ENCODE peak calls at places on chromosomes 3 and 15, in seven cellular contexts. One of them, this sample, is unnamed.
A peak's percentile ranks its signal among the peaks of the same experiment; 100 is the strongest.

GRCh38 chr3:53264718-53265117 is 8.9 kb upstream of the TKT start:
- DNase-seq in neural progenitor cell: no peak
- DNase-seq in OCI-LY7: no peak
- DNase-seq in hepatocyte: no peak
- DNase-seq in fibroblast of lung: no peak
- DNase-seq in DND-41: no peak
- DNase-seq in neuronal stem cell: no peak
- DNase-seq in this sample: no peak

GRCh38 chr3:190044142-190044541 is 76.6 kb downstream of the P3H2 start:
- DNase-seq in neural progenitor cell: no peak
- DNase-seq in OCI-LY7: no peak
- DNase-seq in hepatocyte: no peak
- DNase-seq in fibroblast of lung: peak; percentile 32
- DNase-seq in DND-41: no peak
- DNase-seq in neuronal stem cell: no peak
- DNase-seq in this sample: no peak

GRCh38 chr3:15313461-15313860 is 18.9 kb downstream of the SH3BP5 start:
- DNase-seq in neural progenitor cell: no peak
- DNase-seq in OCI-LY7: no peak
- DNase-seq in hepatocyte: no peak
- DNase-seq in fibroblast of lung: no peak
- DNase-seq in DND-41: peak; percentile 63
- DNase-seq in neuronal stem cell: no peak
- DNase-seq in this sample: no peak

GRCh38 chr3:99659032-99659431 is 20.6 kb downstream of the COL8A1 start:
- DNase-seq in neural progenitor cell: no peak
- DNase-seq in OCI-LY7: no peak
- DNase-seq in hepatocyte: peak; percentile 16
- DNase-seq in fibroblast of lung: peak; percentile 99
- DNase-seq in DND-41: no peak
- DNase-seq in neuronal stem cell: no peak
- DNase-seq in this sample: no peak

GRCh38 chr3:61929631-61930030 is 368.3 kb downstream of the PTPRG start:
- DNase-seq in neural progenitor cell: no peak
- DNase-seq in OCI-LY7: no peak
- DNase-seq in hepatocyte: no peak
- DNase-seq in fibroblast of lung: no peak
- DNase-seq in DND-41: no peak
- DNase-seq in neuronal stem cell: no peak
- DNase-seq in this sample: no peak

GRCh38 chr15:61227269-61228024 is 1.7 kb downstream of the RORA start:
- DNase-seq in neural progenitor cell: peak; percentile 55
- DNase-seq in OCI-LY7: no peak
- DNase-seq in hepatocyte: peak; percentile 35
- DNase-seq in fibroblast of lung: peak; percentile 52
- DNase-seq in DND-41: no peak
- DNase-seq in neuronal stem cell: peak; percentile 9
- DNase-seq in this sample: peak; percentile 33

GRCh38 chr3:186520957-186521842 is 23.0 kb downstream of the CRYGS start:
- DNase-seq in neural progenitor cell: no peak
- DNase-seq in OCI-LY7: peak; percentile 80
- DNase-seq in hepatocyte: no peak
- DNase-seq in fibroblast of lung: no peak
- DNase-seq in DND-41: no peak
- DNase-seq in neuronal stem cell: no peak
- DNase-seq in this sample: no peak

GRCh38 chr3:15636028-15636709 is 34.6 kb downstream of the BTD start:
- DNase-seq in neural progenitor cell: no peak
- DNase-seq in OCI-LY7: peak; percentile 10
- DNase-seq in hepatocyte: no peak
- DNase-seq in fibroblast of lung: peak; percentile 89
- DNase-seq in DND-41: peak; percentile 64
- DNase-seq in neuronal stem cell: no peak
- DNase-seq in this sample: no peak

GRCh38 chr15:38578626-38579025 is 14.0 kb upstream of the RASGRP1 start:
- DNase-seq in neural progenitor cell: no peak
- DNase-seq in OCI-LY7: no peak
- DNase-seq in hepatocyte: no peak
- DNase-seq in fibroblast of lung: no peak
- DNase-seq in DND-41: no peak
- DNase-seq in neuronal stem cell: no peak
- DNase-seq in this sample: no peak

GRCh38 chr3:42846682-42847522 is 28.8 kb downstream of the CYP8B1 start:
- DNase-seq in neural progenitor cell: no peak
- DNase-seq in OCI-LY7: peak; percentile 22
- DNase-seq in hepatocyte: no peak
- DNase-seq in fibroblast of lung: no peak
- DNase-seq in DND-41: no peak
- DNase-seq in neuronal stem cell: no peak
- DNase-seq in this sample: no peak

GRCh38 chr15:70956196-70956595 is 63.6 kb downstream of the LRRC49 start:
- DNase-seq in neural progenitor cell: no peak
- DNase-seq in OCI-LY7: no peak
- DNase-seq in hepatocyte: no peak
- DNase-seq in fibroblast of lung: peak; percentile 45
- DNase-seq in DND-41: no peak
- DNase-seq in neuronal stem cell: no peak
- DNase-seq in this sample: no peak

GRCh38 chr3:180420804-180421203 is 181.2 kb upstream of the TTC14 start:
- DNase-seq in neural progenitor cell: no peak
- DNase-seq in OCI-LY7: no peak
- DNase-seq in hepatocyte: no peak
- DNase-seq in fibroblast of lung: peak; percentile 19
- DNase-seq in DND-41: no peak
- DNase-seq in neuronal stem cell: no peak
- DNase-seq in this sample: no peak

GRCh38 chr15:57235865-57236264 is 140.4 kb upstream of the CGNL1 start:
- DNase-seq in neural progenitor cell: peak; percentile 48
- DNase-seq in OCI-LY7: no peak
- DNase-seq in hepatocyte: peak; percentile 55
- DNase-seq in fibroblast of lung: peak; percentile 88
- DNase-seq in DND-41: no peak
- DNase-seq in neuronal stem cell: peak; percentile 56
- DNase-seq in this sample: no peak

GRCh38 chr3:126464494-126464893 is 11.2 kb downstream of the ZXDC start:
- DNase-seq in neural progenitor cell: no peak
- DNase-seq in OCI-LY7: no peak
- DNase-seq in hepatocyte: no peak
- DNase-seq in fibroblast of lung: no peak
- DNase-seq in DND-41: no peak
- DNase-seq in neuronal stem cell: no peak
- DNase-seq in this sample: no peak

GRCh38 chr3:47399016-47399415 is 18.2 kb downstream of the PTPN23 start:
- DNase-seq in neural progenitor cell: no peak
- DNase-seq in OCI-LY7: no peak
- DNase-seq in hepatocyte: no peak
- DNase-seq in fibroblast of lung: no peak
- DNase-seq in DND-41: no peak
- DNase-seq in neuronal stem cell: no peak
- DNase-seq in this sample: no peak

GRCh38 chr3:97680696-97681095 is 83.9 kb upstream of the ARL6 start:
- DNase-seq in neural progenitor cell: no peak
- DNase-seq in OCI-LY7: no peak
- DNase-seq in hepatocyte: no peak
- DNase-seq in fibroblast of lung: no peak
- DNase-seq in DND-41: no peak
- DNase-seq in neuronal stem cell: no peak
- DNase-seq in this sample: no peak

GRCh38 chr3:120145498-120146285 is 51.4 kb upstream of the GSK3B start:
- DNase-seq in neural progenitor cell: no peak
- DNase-seq in OCI-LY7: no peak
- DNase-seq in hepatocyte: peak; percentile 35
- DNase-seq in fibroblast of lung: peak; percentile 28
- DNase-seq in DND-41: no peak
- DNase-seq in neuronal stem cell: no peak
- DNase-seq in this sample: no peak

GRCh38 chr3:32544894-32545293 is 25.8 kb downstream of the DYNC1LI1 start:
- DNase-seq in neural progenitor cell: no peak
- DNase-seq in OCI-LY7: no peak
- DNase-seq in hepatocyte: no peak
- DNase-seq in fibroblast of lung: peak; percentile 26
- DNase-seq in DND-41: no peak
- DNase-seq in neuronal stem cell: no peak
- DNase-seq in this sample: no peak

GRCh38 chr15:45641374-45641778 is 6.5 kb downstream of the SQOR start:
- DNase-seq in neural progenitor cell: no peak
- DNase-seq in OCI-LY7: no peak
- DNase-seq in hepatocyte: peak; percentile 82
- DNase-seq in fibroblast of lung: peak; percentile 94
- DNase-seq in DND-41: no peak
- DNase-seq in neuronal stem cell: no peak
- DNase-seq in this sample: no peak

GRCh38 chr3:72739521-72740466 is 108.5 kb downstream of the SHQ1 start:
- DNase-seq in neural progenitor cell: no peak
- DNase-seq in OCI-LY7: no peak
- DNase-seq in hepatocyte: no peak
- DNase-seq in fibroblast of lung: no peak
- DNase-seq in DND-41: no peak
- DNase-seq in neuronal stem cell: no peak
- DNase-seq in this sample: no peak

GRCh38 chr3:152276688-152277087 is 8.0 kb downstream of the MBNL1 start:
- DNase-seq in neural progenitor cell: no peak
- DNase-seq in OCI-LY7: no peak
- DNase-seq in hepatocyte: no peak
- DNase-seq in fibroblast of lung: no peak
- DNase-seq in DND-41: no peak
- DNase-seq in neuronal stem cell: no peak
- DNase-seq in this sample: no peak
- H3K4me1 ChIP-seq in neural progenitor cell: peaks cover 11% of the 10 kb centered on the region
- H3K4me1 ChIP-seq in OCI-LY7: peaks cover 92% of the 10 kb centered on the region
- H3K4me1 ChIP-seq in hepatocyte: peaks cover 24% of the 10 kb centered on the region
- H3K4me1 ChIP-seq in fibroblast of lung: peaks cover 10% of the 10 kb centered on the region
- H3K4me1 ChIP-seq in DND-41: peaks cover 94% of the 10 kb centered on the region
- H3K4me1 ChIP-seq in neuronal stem cell: peaks cover 4% of the 10 kb centered on the region
- H3K4me1 ChIP-seq in this sample: peaks cover 2% of the 10 kb centered on the region

GRCh38 chr3:135991621-135992020 is 26.1 kb downstream of the PPP2R3A start:
- DNase-seq in neural progenitor cell: no peak
- DNase-seq in OCI-LY7: no peak
- DNase-seq in hepatocyte: no peak
- DNase-seq in fibroblast of lung: no peak
- DNase-seq in DND-41: no peak
- DNase-seq in neuronal stem cell: no peak
- DNase-seq in this sample: no peak
- H2AFZ ChIP-seq in neural progenitor cell: no peak overlapping the region
- H2AFZ ChIP-seq in OCI-LY7: no peak overlapping the region
- H2AFZ ChIP-seq in hepatocyte: no peak overlapping the region
- H2AFZ ChIP-seq in fibroblast of lung: no peak overlapping the region
- H2AFZ ChIP-seq in DND-41: no peak overlapping the region
- H2AFZ ChIP-seq in neuronal stem cell: no peak overlapping the region
- H2AFZ ChIP-seq in this sample: no peak overlapping the region

DNA sequence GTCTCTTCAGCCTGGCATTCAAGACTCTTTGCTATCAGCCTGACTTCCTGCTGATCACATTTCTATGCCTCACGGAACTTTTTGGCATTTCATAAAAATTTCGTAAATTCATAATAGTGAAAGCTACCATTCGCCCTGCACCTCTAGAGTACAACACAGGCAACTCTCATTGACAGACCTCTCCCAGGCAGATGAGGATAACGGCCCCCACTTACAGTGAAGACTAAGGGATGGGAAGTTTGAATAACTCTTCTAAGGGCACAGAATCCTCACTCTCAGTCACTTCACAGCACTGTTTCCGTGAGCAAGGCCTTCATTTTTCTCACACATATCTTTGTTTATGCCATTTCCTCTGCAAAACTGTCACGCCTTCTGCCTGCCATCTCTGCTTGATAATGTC is 224.2 kb upstream of the HES1 start:
- DNase-seq in neural progenitor cell: no peak
- DNase-seq in OCI-LY7: no peak
- DNase-seq in hepatocyte: no peak
- DNase-seq in fibroblast of lung: no peak
- DNase-seq in DND-41: no peak
- DNase-seq in neuronal stem cell: no peak
- DNase-seq in this sample: no peak
- H3K27ac ChIP-seq in neural progenitor cell: no peak overlapping the region
- H3K27ac ChIP-seq in OCI-LY7: no peak overlapping the region
- H3K27ac ChIP-seq in hepatocyte: peak overlapping the region; percentile 74
- H3K27ac ChIP-seq in fibroblast of lung: no peak overlapping the region
- H3K27ac ChIP-seq in DND-41: no peak overlapping the region
- H3K27ac ChIP-seq in neuronal stem cell: no peak overlapping the region
- H3K27ac ChIP-seq in this sample: no peak overlapping the region

GRCh38 chr3:35685153-35685552 is 45.8 kb downstream of the ARPP21 start:
- DNase-seq in neural progenitor cell: no peak
- DNase-seq in OCI-LY7: no peak
- DNase-seq in hepatocyte: no peak
- DNase-seq in fibroblast of lung: no peak
- DNase-seq in DND-41: no peak
- DNase-seq in neuronal stem cell: no peak
- DNase-seq in this sample: no peak
- H3K4me1 ChIP-seq in neural progenitor cell: no peaks in the 10 kb centered on the region
- H3K4me1 ChIP-seq in OCI-LY7: peaks cover 37% of the 10 kb centered on the region
- H3K4me1 ChIP-seq in hepatocyte: no peaks in the 10 kb centered on the region
- H3K4me1 ChIP-seq in fibroblast of lung: no peaks in the 10 kb centered on the region
- H3K4me1 ChIP-seq in DND-41: peaks cover 2% of the 10 kb centered on the region
- H3K4me1 ChIP-seq in neuronal stem cell: peaks cover 3% of the 10 kb centered on the region
- H3K4me1 ChIP-seq in this sample: no peaks in the 10 kb centered on the region

GRCh38 chr3:107106316-107106715 is 270.9 kb upstream of the CCDC54 start:
- DNase-seq in neural progenitor cell: no peak
- DNase-seq in OCI-LY7: no peak
- DNase-seq in hepatocyte: no peak
- DNase-seq in fibroblast of lung: peak; percentile 34
- DNase-seq in DND-41: no peak
- DNase-seq in neuronal stem cell: no peak
- DNase-seq in this sample: no peak

GRCh38 chr3:107100573-107100972 is 276.7 kb upstream of the CCDC54 start:
- DNase-seq in neural progenitor cell: no peak
- DNase-seq in OCI-LY7: no peak
- DNase-seq in hepatocyte: no peak
- DNase-seq in fibroblast of lung: no peak
- DNase-seq in DND-41: no peak
- DNase-seq in neuronal stem cell: no peak
- DNase-seq in this sample: no peak

GRCh38 chr3:107106907-107107306 is 270.3 kb upstream of the CCDC54 start:
- DNase-seq in neural progenitor cell: no peak
- DNase-seq in OCI-LY7: no peak
- DNase-seq in hepatocyte: no peak
- DNase-seq in fibroblast of lung: no peak
- DNase-seq in DND-41: no peak
- DNase-seq in neuronal stem cell: no peak
- DNase-seq in this sample: no peak

DNA sequence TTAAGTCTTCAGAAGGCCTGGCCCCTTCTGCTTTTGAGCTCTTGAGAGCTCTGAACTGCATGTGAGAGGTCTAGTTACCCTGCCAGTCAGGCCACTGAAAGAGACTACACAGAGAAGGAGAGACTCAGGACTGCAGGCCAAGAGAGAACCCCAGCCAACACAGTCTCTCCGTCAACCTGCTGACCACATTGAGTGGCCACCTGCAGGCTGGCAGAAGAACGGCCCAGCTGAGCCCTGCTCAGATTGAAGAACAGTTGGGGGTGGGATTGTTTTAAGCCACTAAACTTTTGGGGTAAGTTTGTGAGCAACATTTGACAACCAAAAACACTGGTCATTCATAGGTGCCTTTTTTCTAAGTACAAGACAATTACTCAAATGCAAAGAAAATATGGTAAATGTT is 273.5 kb upstream of the CCDC54 start:
- DNase-seq in neural progenitor cell: no peak
- DNase-seq in OCI-LY7: no peak
- DNase-seq in hepatocyte: no peak
- DNase-seq in fibroblast of lung: no peak
- DNase-seq in DND-41: no peak
- DNase-seq in neuronal stem cell: no peak
- DNase-seq in this sample: no peak
- H2AFZ ChIP-seq in neural progenitor cell: no peak overlapping the region
- H2AFZ ChIP-seq in OCI-LY7: no peak overlapping the region
- H2AFZ ChIP-seq in hepatocyte: no peak overlapping the region
- H2AFZ ChIP-seq in fibroblast of lung: no peak overlapping the region
- H2AFZ ChIP-seq in DND-41: no peak overlapping the region
- H2AFZ ChIP-seq in neuronal stem cell: no peak overlapping the region
- H2AFZ ChIP-seq in this sample: no peak overlapping the region

This sample was measured in H9.